ENCODE peak calls at places on chromosome 18, in nine cellular contexts. T, I, A, C, M, H, V, K and D are unnamed samples.

GRCh38 chr18:46569211-46569610 is 87.8 kb downstream of the LOXHD1 start:
- DNase-seq in T (no peak), I (no peak), A (no peak), C (no peak), M (no peak), H (no peak), V (no peak), K (no peak), D (no peak)

GRCh38 chr18:24181806-24182205 is 42.9 kb downstream of the CABYR start:
- DNase-seq in T (peak; percentile 44), I (no peak), A (peak; percentile 20), C (no peak), M (no peak), H (no peak), V (no peak), K (no peak), D (no peak)

GRCh38 chr18:8812631-8813030 is 107.3 kb downstream of the MTCL1 start:
- DNase-seq in T (peak; percentile 50), I (no peak), A (no peak), C (no peak), M (no peak), H (peak; percentile 86), V (no peak), K (peak; percentile 22), D (no peak)

GRCh38 chr18:79943608-79944125 is 7.8 kb downstream of the SLC66A2 start:
- DNase-seq in T (no peak), I (peak; percentile 27), A (no peak), C (no peak), M (no peak), H (no peak), V (no peak), K (no peak), D (no peak)

GRCh38 chr18:7809978-7810377 is 242.9 kb downstream of the PTPRM start:
- DNase-seq in T (no peak), I (no peak), A (no peak), C (peak; percentile 70), M (no peak), H (no peak), V (no peak), K (no peak), D (no peak)

GRCh38 chr18:43681661-43682060 is 404.4 kb upstream of the SYT4 start:
- DNase-seq in T (no peak), I (no peak), A (no peak), C (peak; percentile 70), M (no peak), H (no peak), V (no peak), K (no peak), D (no peak)

GRCh38 chr18:52409732-52410131 is 69.7 kb downstream of the DCC start:
- DNase-seq in T (no peak), I (no peak), A (no peak), C (peak; percentile 49), M (no peak), H (no peak), V (no peak), K (no peak), D (no peak)

GRCh38 chr18:34342960-34343359 is 118.2 kb upstream of the NOL4 start:
- DNase-seq in T (peak; percentile 63), I (no peak), A (no peak), C (peak; percentile 82), M (no peak), H (peak; percentile 28), V (no peak), K (peak; percentile 56), D (peak; percentile 7)

GRCh38 chr18:11027862-11028261 is 121.5 kb downstream of the PIEZO2 start:
- DNase-seq in T (no peak), I (no peak), A (no peak), C (no peak), M (no peak), H (no peak), V (no peak), K (no peak), D (no peak)

GRCh38 chr18:76621782-76622495 is 126.9 kb upstream of the ZNF516 start:
- DNase-seq in T (peak; percentile 72), I (no peak), A (peak; percentile 75), C (no peak), M (no peak), H (peak; percentile 62), V (no peak), K (peak; percentile 76), D (peak; percentile 49)

GRCh38 chr18:76619342-76620315 is 124.6 kb upstream of the ZNF516 start:
- DNase-seq in T (peak; percentile 76), I (peak; percentile 80), A (peak; percentile 78), C (peak; percentile 78), M (peak; percentile 59), H (peak; percentile 58), V (no peak), K (peak; percentile 91), D (peak; percentile 78)

GRCh38 chr18:76618721-76619120 is 123.7 kb upstream of the ZNF516 start:
- DNase-seq in T (no peak), I (no peak), A (no peak), C (no peak), M (no peak), H (no peak), V (no peak), K (no peak), D (no peak)

GRCh38 chr18:76620326-76620813 is 125.3 kb upstream of the ZNF516 start:
- DNase-seq in T (peak; percentile 88), I (peak; percentile 82), A (peak; percentile 82), C (peak; percentile 90), M (peak; percentile 75), H (peak; percentile 77), V (peak; percentile 71), K (peak; percentile 82), D (peak; percentile 46)

DNA sequence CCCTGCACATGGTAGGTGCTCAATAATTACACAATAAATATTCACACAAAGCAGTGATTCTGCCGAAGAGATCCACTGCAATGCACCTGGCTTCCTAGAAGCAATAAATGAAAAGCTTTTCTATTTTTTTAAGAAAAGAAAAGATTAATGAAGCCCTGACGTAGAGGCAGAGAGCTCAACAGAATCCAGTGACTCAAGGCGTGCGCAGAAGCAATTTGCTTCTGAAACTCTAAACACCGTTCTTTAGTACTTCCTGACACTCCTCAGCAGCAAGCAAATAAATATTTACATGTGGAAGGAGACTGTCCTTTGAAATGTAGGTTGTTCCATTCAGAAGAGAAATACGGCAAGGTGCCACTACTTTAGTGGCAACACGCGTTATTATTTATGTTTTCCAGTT is 126.1 kb upstream of the ZNF516 start:
- DNase-seq in T (peak; percentile 66), I (no peak), A (no peak), C (peak; percentile 7), M (no peak), H (peak; percentile 38), V (no peak), K (peak; percentile 68), D (no peak)
- H3K4me3 ChIP-seq in T (peak overlapping the region; percentile 67), I (peak overlapping the region; percentile 51), A (no peak overlapping the region), C (no peak overlapping the region), M (peak overlapping the region; percentile 5), H (no peak overlapping the region), V (no peak overlapping the region), K (peak overlapping the region; percentile 36), D (peak overlapping the region; percentile 5)

DNA sequence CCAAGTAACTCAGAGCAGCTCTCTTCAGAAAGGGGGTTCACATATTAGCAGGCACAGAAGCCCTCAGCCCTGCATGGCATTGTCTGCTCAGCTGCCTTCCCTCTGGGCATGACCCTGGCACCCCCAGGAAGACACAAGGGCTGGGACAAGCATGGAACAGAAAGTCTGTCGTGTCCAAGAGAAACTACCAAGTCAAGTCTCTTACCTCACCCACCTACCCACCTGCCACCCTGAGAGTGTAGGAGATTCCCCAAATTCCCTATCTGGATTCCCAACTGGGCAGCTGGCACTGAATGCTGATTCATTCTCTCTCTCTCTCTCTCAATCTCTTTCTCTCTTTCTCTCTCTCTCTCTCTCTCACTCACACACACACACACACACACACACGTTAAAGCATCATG is 21.6 kb downstream of the SMAD7 start:
- DNase-seq in T (peak; percentile 50), I (no peak), A (no peak), C (peak; percentile 33), M (no peak), H (peak; percentile 33), V (no peak), K (peak; percentile 14), D (no peak)
- H3K4me3 ChIP-seq in T (peak overlapping the region; percentile 60), I (no peak overlapping the region), A (no peak overlapping the region), C (no peak overlapping the region), M (no peak overlapping the region), H (no peak overlapping the region), V (peak overlapping the region; percentile 63), K (no peak overlapping the region), D (no peak overlapping the region)

DNA sequence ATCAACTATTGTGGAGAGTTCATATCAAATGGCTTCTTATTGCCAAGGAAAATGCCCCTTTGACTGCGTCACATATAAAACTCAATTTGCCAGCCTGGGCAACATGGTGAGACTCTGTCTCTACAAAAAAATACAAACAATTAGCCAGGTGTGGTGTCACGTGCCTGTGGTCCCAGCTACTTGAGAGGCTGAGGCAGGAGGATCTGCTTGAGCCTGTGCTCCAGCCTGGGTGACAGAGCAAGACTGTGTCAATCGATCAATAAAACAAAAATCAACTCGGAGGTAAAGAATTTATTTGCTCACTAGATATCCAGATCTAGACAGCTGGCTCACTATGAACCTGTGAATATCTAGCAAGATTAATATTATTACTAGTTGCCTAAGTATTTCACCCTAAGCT is 1.7 kb upstream of the ZCCHC2 start:
- DNase-seq in T (no peak), I (no peak), A (no peak), C (no peak), M (no peak), H (no peak), V (no peak), K (no peak), D (no peak)
- H3K4me3 ChIP-seq in T (no peak overlapping the region), I (peak overlapping the region; percentile 92), A (no peak overlapping the region), C (no peak overlapping the region), M (no peak overlapping the region), H (no peak overlapping the region), V (no peak overlapping the region), K (no peak overlapping the region), D (no peak overlapping the region)

GRCh38 chr18:69934866-69935265 is 12.8 kb downstream of the CD226 start:
- DNase-seq in T (no peak), I (no peak), A (no peak), C (peak; percentile 81), M (no peak), H (no peak), V (no peak), K (no peak), D (no peak)

GRCh38 chr18:69936191-69936558 is 11.5 kb downstream of the CD226 start:
- DNase-seq in T (no peak), I (no peak), A (peak; percentile 17), C (no peak), M (no peak), H (no peak), V (no peak), K (peak; percentile 13), D (no peak)

GRCh38 chr18:69941183-69941582 is 6.5 kb downstream of the CD226 start:
- DNase-seq in T (no peak), I (no peak), A (no peak), C (no peak), M (no peak), H (no peak), V (no peak), K (no peak), D (no peak)

GRCh38 chr18:69935319-69936190 is 12.1 kb downstream of the CD226 start:
- DNase-seq in T (peak; percentile 39), I (peak; percentile 55), A (no peak), C (peak; percentile 96), M (no peak), H (no peak), V (no peak), K (peak; percentile 33), D (no peak)
- H3K4me3 ChIP-seq in T (no peak overlapping the region), I (no peak overlapping the region), A (no peak overlapping the region), C (no peak overlapping the region), M (no peak overlapping the region), H (no peak overlapping the region), V (no peak overlapping the region), K (no peak overlapping the region), D (no peak overlapping the region)